ENCODE peak calls at places on chromosomes 3 and 15, in eight cellular contexts. J, N, H, I, P, Q, B and A are unnamed samples.

GRCh38 chr15:32132850-32133249 is 102.5 kb downstream of the CHRNA7 start:
- DNase-seq in N (no peak), Q (no peak), P (no peak), I (no peak), B (no peak), H (no peak), J (no peak), A (no peak)

GRCh38 chr3:157113832-157114505 is 46.0 kb downstream of the CCNL1 start:
- DNase-seq in Q (no peak), N (no peak), B (no peak), J (no peak), H (no peak), I (no peak), P (no peak), A (no peak)

GRCh38 chr3:103047640-103048370 is 613.0 kb downstream of the ZPLD1 start:
- DNase-seq in P (no peak), Q (no peak), N (no peak), I (no peak), B (no peak), H (no peak), J (no peak), A (no peak)

GRCh38 chr3:12944849-12945248 is 103.5 kb upstream of the RPL32 start:
- DNase-seq in P (no peak), Q (no peak), N (no peak), H (no peak), B (no peak), J (no peak), I (no peak), A (no peak)

GRCh38 chr15:79206940-79207339 is 75.6 kb upstream of the ANKRD34C start:
- DNase-seq in N (no peak), I (no peak), B (no peak), Q (no peak), H (no peak), J (no peak), P (no peak), A (no peak)

GRCh38 chr3:83934208-83935150 is 1024.3 kb upstream of the CADM2 start:
- DNase-seq in I (peak; percentile 22), N (no peak), B (no peak), Q (no peak), J (no peak), P (no peak), H (no peak), A (no peak)

GRCh38 chr3:40597441-40597840 is 72.7 kb downstream of the ZNF621 start:
- DNase-seq in N (no peak), B (no peak), P (no peak), Q (no peak), H (no peak), J (no peak), I (peak; percentile 11), A (no peak)

GRCh38 chr3:72190050-72190449 is 405.1 kb upstream of the PROK2 start:
- DNase-seq in P (no peak), N (no peak), I (no peak), J (no peak), Q (no peak), H (no peak), B (no peak), A (no peak)

GRCh38 chr3:71430941-71431552 is 152.5 kb downstream of the FOXP1 start:
- DNase-seq in B (no peak), P (no peak), N (no peak), H (no peak), J (no peak), I (no peak), Q (no peak), A (no peak)

GRCh38 chr3:125213946-125214542 is 1.5 kb upstream of the SLC12A8 start:
- DNase-seq in N (no peak), I (peak; percentile 38), J (no peak), Q (no peak), H (no peak), B (no peak), P (no peak), A (no peak)

GRCh38 chr3:188286087-188286513 is 132.1 kb downstream of the LPP start:
- DNase-seq in B (peak; percentile 79), I (peak; percentile 99), Q (no peak), H (no peak), J (no peak), N (peak; percentile 86), P (no peak), A (no peak)

GRCh38 chr3:72171461-72171860 is 386.5 kb upstream of the PROK2 start:
- DNase-seq in I (no peak), B (no peak), P (no peak), N (no peak), Q (no peak), J (no peak), H (no peak), A (no peak)

GRCh38 chr3:294096-294495 is 97.5 kb downstream of the CHL1 start:
- DNase-seq in I (no peak), N (no peak), P (no peak), Q (no peak), H (no peak), J (no peak), B (no peak), A (no peak)

GRCh38 chr3:153161714-153162512 is at the start of gene RAP2B:
- DNase-seq in J (peak; percentile 99), I (peak; percentile 98), H (peak; percentile 97), N (peak; percentile 98), P (peak; percentile 97), Q (peak; percentile 94), B (peak; percentile 99), A (peak; percentile 95)

GRCh38 chr3:129597087-129597791 is 9.2 kb downstream of the PLXND1 start:
- DNase-seq in B (no peak), I (peak; percentile 69), J (no peak), Q (no peak), P (peak; percentile 49), H (no peak), N (no peak), A (no peak)

GRCh38 chr15:93486407-93487117 is 397.6 kb upstream of the RGMA start:
- DNase-seq in B (no peak), J (peak; percentile 10), H (no peak), Q (no peak), I (no peak), N (no peak), P (no peak), A (no peak)

GRCh38 chr3:165192610-165193192 is 3.5 kb downstream of the SLITRK3 start:
- DNase-seq in B (no peak), Q (no peak), I (no peak), H (peak; percentile 80), P (no peak), N (no peak), J (no peak), A (no peak)

GRCh38 chr3:179066058-179066457 is 5.6 kb downstream of the ZMAT3 start:
- DNase-seq in I (no peak), H (no peak), N (no peak), J (no peak), Q (peak; percentile 38), B (no peak), P (no peak), A (no peak)

GRCh38 chr3:129345971-129346370 is 67.3 kb downstream of the HMCES start:
- DNase-seq in H (no peak), Q (no peak), N (no peak), P (no peak), J (no peak), I (no peak), B (no peak), A (no peak)

GRCh38 chr3:105526349-105527111 is 159.8 kb downstream of the ALCAM start:
- DNase-seq in N (no peak), I (no peak), B (no peak), J (no peak), Q (no peak), H (no peak), P (no peak), A (no peak)

GRCh38 chr3:134883697-134884385 is 88.8 kb downstream of the EPHB1 start:
- DNase-seq in B (no peak), H (no peak), Q (no peak), P (no peak), J (no peak), I (peak; percentile 1), N (no peak), A (no peak)

GRCh38 chr15:57432141-57432701 is 55.9 kb downstream of the CGNL1 start:
- DNase-seq in B (no peak), I (no peak), P (no peak), H (peak; percentile 82), J (no peak), Q (no peak), N (no peak), A (no peak)

GRCh38 chr3:66195347-66195783 is 25.4 kb upstream of the SLC25A26 start:
- DNase-seq in J (peak; percentile 15), B (no peak), N (peak; percentile 67), P (peak; percentile 66), Q (peak; percentile 42), I (peak; percentile 55), H (peak; percentile 89), A (peak; percentile 33)
- TF ChIP-seq CTCF in J (no peak), B (no peak), N (no peak), P (no peak), Q (no peak), I (peak; percentile 22), H (peak; percentile 47), A (peak; percentile 33)

GRCh38 chr3:50592568-50592967 is 19.0 kb downstream of the CISH start:
- DNase-seq in N (no peak), H (no peak), B (no peak), J (no peak), I (no peak), P (no peak), Q (no peak), A (no peak)
- TF ChIP-seq CTCF in N (no peak), H (no peak), B (no peak), J (no peak), I (no peak), P (no peak), Q (no peak), A (no peak)

DNA sequence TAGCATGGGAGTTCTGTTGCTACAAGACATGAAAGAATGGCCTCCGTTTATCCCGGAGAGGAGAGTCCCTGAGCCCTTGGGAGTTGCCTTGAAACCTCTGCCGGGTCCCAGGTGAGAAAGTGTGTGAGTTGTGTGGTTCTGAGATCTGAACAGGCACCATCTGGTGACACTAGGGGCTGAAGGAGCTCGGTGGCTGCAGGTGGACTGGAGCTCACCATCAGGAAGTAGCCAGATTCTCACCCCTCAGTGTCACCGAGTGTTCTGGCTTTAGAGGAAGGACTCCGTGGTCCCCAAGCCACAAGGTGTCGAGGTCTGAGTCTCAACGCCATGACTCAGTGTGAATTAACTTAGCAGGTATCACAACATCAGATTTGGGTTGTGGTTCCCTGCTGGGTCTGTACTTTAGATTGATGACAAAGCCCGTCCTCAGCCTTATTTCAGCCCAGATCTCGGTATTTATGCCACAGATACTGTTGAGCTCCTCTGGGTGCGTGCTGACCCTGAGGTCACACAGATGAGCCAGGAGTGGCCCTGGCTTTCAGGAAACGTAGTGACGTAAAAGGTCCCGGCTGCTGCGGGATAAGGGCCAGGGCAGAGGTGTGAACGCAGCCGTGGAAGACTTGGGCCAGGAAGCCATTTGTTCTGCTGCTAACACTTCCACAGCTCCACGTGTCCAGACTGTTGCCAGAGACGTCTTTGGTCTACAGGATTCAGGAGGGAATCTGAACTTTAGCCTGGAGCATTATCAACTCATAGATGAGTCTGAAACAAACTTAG is 54.4 kb downstream of the PGPEP1L start:
- DNase-seq in Q (peak; percentile 41), H (no peak), P (no peak), I (no peak), N (no peak), B (peak; percentile 46), J (no peak), A (no peak)
- TF ChIP-seq CTCF in Q (no peak), H (no peak), P (no peak), I (no peak), N (no peak), B (no peak), J (no peak), A (no peak)

DNA sequence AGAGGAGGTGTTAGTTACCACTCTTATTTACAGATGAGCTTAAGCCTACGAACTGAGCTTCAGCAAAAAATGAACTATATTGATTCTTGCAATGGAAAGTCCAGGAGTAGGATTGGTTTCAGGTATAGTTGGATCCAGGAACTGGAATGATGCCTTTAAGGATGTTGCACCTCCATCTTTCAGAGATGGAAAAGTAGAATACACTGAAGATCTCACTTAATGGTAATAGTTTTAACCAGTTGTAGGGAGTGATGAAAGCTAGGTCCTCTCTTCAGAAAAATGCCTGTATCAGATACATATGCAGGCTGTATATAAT is 2.5 kb downstream of the SLC28A1 start:
- DNase-seq in Q (no peak), H (no peak), J (no peak), I (no peak), N (no peak), B (no peak), P (no peak), A (no peak)
- TF ChIP-seq CTCF in Q (no peak), H (no peak), J (no peak), I (no peak), N (no peak), B (no peak), P (no peak), A (no peak)